ENCODE peak calls at places on chromosomes 6 and 20, in five cellular contexts. B is neural crest cell, A is AG04450, T is ACHN, J is endothelial cell. F is an unnamed sample.

GRCh38 chr6:43916924-43917877 is 147.2 kb downstream of the VEGFA start:
- DNase-seq in A (no peak), J (no peak), T (no peak), B (no peak), F (peak)

GRCh38 chr6:138795809-138796469 is at the start of gene ECT2L:
- DNase-seq in B (peak), A (no peak), J (peak), T (no peak), F (peak)

GRCh38 chr6:127547215-127547614 is 28.1 kb upstream of the MTCL3 start:
- DNase-seq in J (peak), B (no peak), T (peak), A (no peak), F (peak)

GRCh38 chr20:2688041-2688591 is 4.5 kb upstream of the EBF4 start:
- DNase-seq in A (no peak), T (peak), B (peak), J (peak), F (peak)

GRCh38 chr6:45265246-45265645 is 62.9 kb upstream of the RUNX2 start:
- DNase-seq in J (no peak), T (no peak), A (no peak), B (no peak), F (no peak)

GRCh38 chr6:147676896-147677295 is 168.4 kb downstream of the SAMD5 start:
- DNase-seq in B (no peak), T (no peak), J (no peak), A (no peak), F (no peak)

GRCh38 chr20:17417221-17417620 is 114.0 kb downstream of the BFSP1 start:
- DNase-seq in T (no peak), B (no peak), J (no peak), A (no peak), F (no peak)

GRCh38 chr6:37256692-37257319 is 766 bp upstream of the TBC1D22B start:
- DNase-seq in A (no peak), J (no peak), T (no peak), B (no peak), F (peak)

GRCh38 chr6:13248053-13248452 is 80.3 kb downstream of the TBC1D7 start:
- DNase-seq in T (no peak), A (peak), J (peak), B (no peak), F (peak)

GRCh38 chr6:3208096-3208774 is 19.2 kb downstream of the TUBB2B start:
- DNase-seq in T (peak), A (peak), B (no peak), J (no peak), F (peak)

GRCh38 chr6:88358846-88359245 is 192.7 kb upstream of the CNR1 start:
- DNase-seq in T (no peak), J (no peak), B (no peak), A (no peak), F (peak)

GRCh38 chr6:75409928-75410327 is 83.7 kb downstream of the FILIP1 start:
- DNase-seq in J (no peak), T (peak), B (no peak), A (no peak), F (no peak)

GRCh38 chr6:56729719-56730118 is 87.0 kb upstream of the DST start:
- DNase-seq in A (no peak), J (no peak), B (no peak), T (no peak), F (no peak)

GRCh38 chr6:84449220-84449619 is 221.8 kb upstream of the CEP162 start:
- DNase-seq in B (no peak), T (no peak), J (no peak), A (no peak), F (peak)

GRCh38 chr6:88455317-88455716 is 289.2 kb upstream of the CNR1 start:
- DNase-seq in J (no peak), T (no peak), A (no peak), B (no peak), F (no peak)

GRCh38 chr6:163667372-163668060 is 253.0 kb downstream of the QKI start:
- DNase-seq in T (no peak), A (no peak), B (no peak), J (no peak), F (peak)

GRCh38 chr6:125984311-125984710 is 2.0 kb upstream of the TRMT11 start:
- DNase-seq in T (no peak), B (no peak), A (no peak), J (no peak), F (peak)

GRCh38 chr6:14984454-14984853 is 261.4 kb upstream of the JARID2 start:
- DNase-seq in A (no peak), B (no peak), T (no peak), J (no peak), F (peak)

GRCh38 chr6:53837875-53838806 is 43.3 kb downstream of the LRRC1 start:
- DNase-seq in J (no peak), A (no peak), T (no peak), B (no peak), F (peak)

GRCh38 chr6:34573567-34574183 is 17.5 kb upstream of the SPDEF start:
- DNase-seq in J (no peak), B (no peak), A (no peak), T (no peak), F (no peak)

GRCh38 chr6:168310945-168311344 is 8.6 kb downstream of the DACT2 start:
- DNase-seq in T (no peak), J (no peak), A (no peak), B (no peak), F (no peak)

GRCh38 chr6:113047932-113048331 is 700.8 kb downstream of the RFPL4B start:
- DNase-seq in A (no peak), T (no peak), J (no peak), B (no peak), F (no peak)

GRCh38 chr6:1838604-1839003 is 228.9 kb downstream of the FOXC1 start:
- DNase-seq in A (no peak), B (no peak), J (no peak), T (no peak), F (no peak)

GRCh38 chr6:158259845-158260244 is 52.4 kb upstream of the TULP4 start:
- DNase-seq in A (no peak), T (no peak), B (no peak), J (no peak), F (no peak)

GRCh38 chr6:25971187-25971811 is 8.7 kb downstream of the TRIM38 start:
- DNase-seq in A (peak), T (peak), J (no peak), B (no peak), F (no peak)

GRCh38 chr6:30287139-30287538 is 39.6 kb upstream of the TRIM39 start:
- DNase-seq in J (no peak), B (no peak), T (no peak), A (no peak), F (no peak)

GRCh38 chr6:10419749-10420545 is 5.1 kb upstream of the TFAP2A start:
- DNase-seq in A (no peak), T (no peak), J (no peak), B (no peak), F (no peak)

GRCh38 chr20:41649489-41649888 is 31.3 kb upstream of the CHD6 start:
- DNase-seq in B (no peak), A (no peak), T (no peak), J (no peak), F (no peak)

GRCh38 chr6:121896771-121897170 is 461.3 kb downstream of the GJA1 start:
- DNase-seq in T (no peak), J (no peak), B (no peak), A (no peak), F (no peak)